ENCODE peak calls at places on chromosomes 6 and 20, in four cellular contexts. P is sciatic nerve, O is Calu3, L is neural crest cell. E is an unnamed sample.

GRCh38 chr20:63619505-63619904 is 7.4 kb downstream of the GMEB2 start:
- DNase-seq in P (no peak), O (no peak), L (no peak), E (no peak)

GRCh38 chr20:23340524-23340923 is 10.1 kb upstream of the NXT1 start:
- DNase-seq in P (peak), O (peak), L (peak), E (peak)

GRCh38 chr6:39891976-39892375 is 42.3 kb downstream of the MOCS1 start:
- DNase-seq in P (no peak), O (no peak), L (no peak), E (no peak)

GRCh38 chr6:29602564-29603361 is 17.8 kb downstream of the OR2H2 start:
- DNase-seq in P (no peak), O (peak), L (peak), E (no peak)

GRCh38 chr20:44886276-44886671 is 769 bp downstream of the YWHAB start:
- DNase-seq in P (no peak), O (no peak), L (no peak), E (no peak)

GRCh38 chr20:44091026-44091425 is 96.0 kb downstream of the JPH2 start:
- DNase-seq in P (peak), O (no peak), L (no peak), E (no peak)

GRCh38 chr20:19497064-19497463 is 261.0 kb upstream of the RIN2 start:
- DNase-seq in P (no peak), O (no peak), L (no peak), E (no peak)

GRCh38 chr20:8689337-8689736 is 379.6 kb upstream of the PLCB4 start:
- DNase-seq in P (no peak), O (no peak), L (no peak), E (no peak)

GRCh38 chr6:170034294-170034693 is 256.6 kb downstream of the DLL1 start:
- DNase-seq in P (peak), O (no peak), L (no peak), E (no peak)

GRCh38 chr20:63700199-63701050 is 4.0 kb downstream of the TNFRSF6B start:
- DNase-seq in P (peak), O (no peak), L (no peak), E (no peak)

GRCh38 chr6:137823826-137824501 is 43.1 kb upstream of the TNFAIP3 start:
- DNase-seq in P (no peak), O (no peak), L (peak), E (peak)

GRCh38 chr6:130282234-130282995 is 59.7 kb upstream of the SAMD3 start:
- DNase-seq in P (no peak), O (no peak), L (no peak), E (peak)

GRCh38 chr6:25193147-25193864 is 85.9 kb upstream of the CARMIL1 start:
- DNase-seq in P (no peak), O (peak), L (no peak), E (no peak)

GRCh38 chr6:52233975-52234823 is 10.1 kb downstream of the IL17F start:
- DNase-seq in P (no peak), O (peak), L (peak), E (no peak)

GRCh38 chr6:7901056-7901455 is 9.5 kb downstream of the TXNDC5 start:
- DNase-seq in P (no peak), O (no peak), L (no peak), E (no peak)

GRCh38 chr20:63441777-63442493 is 30.5 kb downstream of the KCNQ2 start:
- DNase-seq in P (no peak), O (peak), L (peak), E (peak)

GRCh38 chr6:150764638-150765456 is 100.7 kb upstream of the MTHFD1L start:
- DNase-seq in P (no peak), O (no peak), L (no peak), E (no peak)

GRCh38 chr20:50873518-50873959 is 57.7 kb downstream of the ADNP start:
- DNase-seq in P (no peak), O (no peak), L (no peak), E (no peak)

E was measured in immature natural killer cell.